ENCODE peak calls at places on chromosomes 16 and 17, in six cellular contexts. J, P, Q, Z, W and U are unnamed samples.

GRCh38 chr16:89244754-89245153 is 27.3 kb downstream of the ZNF778 start:
- DNase-seq in J (no peak), P (no peak), Q (peak), Z (no peak), W (no peak), U (no peak)

GRCh38 chr16:53949716-53950410 is 245.9 kb downstream of the FTO start:
- DNase-seq in J (no peak), P (no peak), Q (no peak), Z (no peak), W (no peak), U (no peak)

GRCh38 chr17:41390411-41390938 is 6.9 kb downstream of the KRT31 start:
- DNase-seq in J (no peak), P (no peak), Q (no peak), Z (no peak), W (no peak), U (no peak)

GRCh38 chr16:79434771-79435170 is 165.8 kb downstream of the MAF start:
- DNase-seq in J (no peak), P (no peak), Q (no peak), Z (no peak), W (no peak), U (no peak)

GRCh38 chr16:73504591-73504990 is 456.7 kb upstream of the ZFHX3 start:
- DNase-seq in J (no peak), P (no peak), Q (no peak), Z (no peak), W (no peak), U (no peak)

GRCh38 chr17:12089809-12090384 is 69.2 kb downstream of the MAP2K4 start:
- DNase-seq in J (no peak), P (peak), Q (no peak), Z (peak), W (no peak), U (peak)

GRCh38 chr16:23362460-23363317 is 60.6 kb downstream of the SCNN1B start:
- DNase-seq in J (no peak), P (no peak), Q (peak), Z (no peak), W (no peak), U (no peak)

GRCh38 chr16:69566437-69567030 is 768 bp downstream of the NFAT5 start:
- DNase-seq in J (peak), P (peak), Q (peak), Z (peak), W (peak), U (peak)

GRCh38 chr17:67992541-67993152 is 3.6 kb downstream of the C17orf58 start:
- DNase-seq in J (peak), P (no peak), Q (no peak), Z (no peak), W (no peak), U (no peak)

GRCh38 chr16:68792465-68793324 is 50.6 kb upstream of the TANGO6 start:
- DNase-seq in J (peak), P (peak), Q (peak), Z (peak), W (no peak), U (peak)

GRCh38 chr16:85514601-85515318 is 98.4 kb upstream of the GSE1 start:
- DNase-seq in J (peak), P (peak), Q (peak), Z (peak), W (peak), U (peak)

GRCh38 chr17:76498886-76499667 is 2.1 kb downstream of the RHBDF2 start:
- DNase-seq in J (no peak), P (no peak), Q (peak), Z (no peak), W (no peak), U (no peak)

GRCh38 chr17:72420775-72421127 is 299.9 kb downstream of the SOX9 start:
- DNase-seq in J (no peak), P (no peak), Q (no peak), Z (no peak), W (no peak), U (no peak)

GRCh38 chr17:7045492-7046126 is 1.7 kb upstream of the SLC16A11 start:
- DNase-seq in J (peak), P (peak), Q (peak), Z (peak), W (no peak), U (peak)

DNA sequence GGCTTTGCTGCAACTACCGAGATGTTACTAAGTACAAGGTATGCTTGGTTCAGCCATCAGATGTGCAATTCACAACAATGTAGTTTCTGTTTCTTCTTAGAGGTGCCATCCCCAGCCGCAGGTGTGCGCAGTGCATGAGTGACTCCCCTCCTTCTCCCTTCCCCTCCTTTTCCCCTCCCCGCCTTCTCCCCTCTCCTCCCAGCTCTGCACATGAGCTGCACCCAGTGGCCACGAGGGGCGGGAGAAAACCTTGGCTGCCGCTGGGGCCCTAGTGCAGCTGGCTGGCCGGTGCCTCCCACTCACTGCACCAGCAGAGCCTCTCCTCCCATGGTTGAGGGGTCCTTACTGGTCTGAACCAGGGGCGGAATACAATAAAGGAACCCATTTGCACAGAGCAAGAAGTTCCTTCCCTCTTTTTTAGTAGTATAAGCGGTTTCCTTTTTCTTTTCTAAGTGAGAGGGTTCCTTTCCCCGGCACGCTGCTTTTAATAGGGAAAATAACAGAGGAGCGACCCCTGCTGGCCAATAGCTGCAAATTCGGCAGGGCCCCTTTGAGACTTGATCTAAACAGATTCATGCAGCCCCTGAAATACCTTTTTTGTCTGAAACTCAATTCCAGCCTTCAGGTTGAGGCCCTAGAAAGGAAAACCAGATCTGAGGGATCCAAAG is 7.8 kb upstream of the CCL15 start:
- DNase-seq in J (peak), P (peak), Q (no peak), Z (peak), W (no peak), U (no peak)
- TF ChIP-seq CTCF in J (peak), P (peak), Q (no peak), Z (peak), W (no peak), U (peak)

GRCh38 chr17:50203086-50203485 is 1.7 kb upstream of the COL1A1 start:
- DNase-seq in J (no peak), P (peak), Q (no peak), Z (peak), W (peak), U (no peak)
- H3K4me3 ChIP-seq in J (no peak), P (no peak), Q (no peak), Z (no peak), W (no peak), U (no peak)

GRCh38 chr17:46061435-46061834 is 62.4 kb downstream of the STH start:
- DNase-seq in J (peak), P (peak), Q (no peak), Z (no peak), W (no peak), U (peak)
- TF ChIP-seq CTCF in J (no peak), P (peak), Q (no peak), Z (peak), W (peak), U (peak)

DNA sequence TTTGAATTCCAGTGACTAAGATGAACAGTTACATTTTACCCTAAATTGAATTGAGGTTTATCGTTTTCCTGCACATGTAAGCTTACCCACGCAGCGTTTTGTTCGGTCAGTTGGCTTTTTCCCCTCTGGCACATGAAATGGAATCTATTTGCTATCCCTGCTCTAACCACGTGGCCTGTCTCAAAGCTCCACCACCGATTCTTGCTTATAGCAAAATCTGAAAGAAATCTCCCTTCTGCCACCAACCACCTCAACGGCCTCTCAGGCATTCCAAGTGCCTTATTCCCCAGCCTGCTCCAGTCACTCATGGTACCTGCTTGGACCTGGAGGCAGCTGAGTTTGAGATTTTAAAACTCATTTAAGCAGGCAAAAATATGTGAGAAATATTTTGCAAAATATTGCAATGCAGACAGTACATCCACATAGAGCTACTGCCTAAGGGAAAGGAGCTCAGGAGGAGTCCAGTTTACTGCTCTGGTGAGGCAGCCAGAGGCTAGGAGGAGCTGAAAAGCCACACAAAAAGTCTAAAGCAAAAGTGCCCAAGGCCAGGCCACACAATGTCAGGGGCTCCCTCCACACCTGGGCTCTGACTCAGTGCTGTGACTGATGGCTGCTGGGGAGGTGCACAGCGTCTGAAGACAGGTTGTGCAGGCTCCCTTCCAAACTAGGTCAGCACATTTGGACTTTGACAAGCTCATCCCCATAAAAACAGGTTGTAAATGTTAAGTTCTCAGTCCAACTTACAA is 26.4 kb downstream of the ARHGAP17 start:
- DNase-seq in J (no peak), P (peak), Q (peak), Z (peak), W (peak), U (peak)
- H3K4me3 ChIP-seq in J (no peak), P (peak), Q (no peak), Z (no peak), W (no peak), U (no peak)

GRCh38 chr16:13660807-13661206 is 259.1 kb upstream of the ERCC4 start:
- DNase-seq in J (peak), P (no peak), Q (no peak), Z (no peak), W (no peak), U (no peak)
- TF ChIP-seq CTCF in J (no peak), P (no peak), Q (no peak), Z (no peak), W (no peak), U (no peak)